ENCODE peak calls at places on chromosome 3, in eight cellular contexts. B is Peyer's patch; H is mammary epithelial cell; S is left lung; Q is OCI-LY7; Y is CD4-positive, alpha-beta memory T cell; U is left ventricle myocardium inferior; W is GM23338. R is an unnamed sample.

GRCh38 chr3:179227349-179227748 is 23.6 kb downstream of the KCNMB3 start:
- DNase-seq in B (no peak), H (peak; percentile 46), S (no peak), Q (no peak), Y (no peak), U (no peak), W (peak; percentile 27), R (peak; percentile 55)

GRCh38 chr3:148146947-148147346 is 550.8 kb upstream of the AGTR1 start:
- DNase-seq in B (no peak), H (peak; percentile 24), S (no peak), Q (no peak), Y (no peak), U (no peak), W (no peak), R (no peak)

GRCh38 chr3:30440880-30441279 is 165.5 kb upstream of the TGFBR2 start:
- DNase-seq in B (no peak), H (peak; percentile 17), S (no peak), Q (no peak), Y (no peak), U (no peak), W (peak; percentile 7), R (no peak)

GRCh38 chr3:183491923-183492848 is 63.3 kb downstream of the KLHL6 start:
- DNase-seq in B (peak; percentile 43), H (no peak), S (no peak), Q (no peak), Y (no peak), U (no peak), W (no peak), R (no peak)

GRCh38 chr3:37096972-37097371 is 77.4 kb downstream of the LRRFIP2 start:
- DNase-seq in B (no peak), H (no peak), S (no peak), Q (no peak), Y (no peak), U (no peak), W (no peak), R (no peak)

GRCh38 chr3:175215833-175216232 is 356.7 kb downstream of the NAALADL2 start:
- DNase-seq in B (no peak), H (no peak), S (no peak), Q (no peak), Y (no peak), U (no peak), W (no peak), R (no peak)

GRCh38 chr3:123119802-123120201 is 53.0 kb downstream of the PDIA5 start:
- DNase-seq in B (no peak), H (no peak), S (no peak), Q (no peak), Y (no peak), U (no peak), W (no peak), R (no peak)

GRCh38 chr3:184816654-184817053 is 4.7 kb downstream of the VPS8 start:
- DNase-seq in B (no peak), H (no peak), S (no peak), Q (no peak), Y (no peak), U (no peak), W (no peak), R (peak; percentile 23)

GRCh38 chr3:132404276-132404675 is 13.0 kb upstream of the DNAJC13 start:
- DNase-seq in B (no peak), H (no peak), S (no peak), Q (no peak), Y (no peak), U (no peak), W (no peak), R (no peak)

GRCh38 chr3:65616563-65616962 is 422.2 kb downstream of the MAGI1 start:
- DNase-seq in B (no peak), H (no peak), S (no peak), Q (no peak), Y (no peak), U (no peak), W (no peak), R (no peak)

DNA sequence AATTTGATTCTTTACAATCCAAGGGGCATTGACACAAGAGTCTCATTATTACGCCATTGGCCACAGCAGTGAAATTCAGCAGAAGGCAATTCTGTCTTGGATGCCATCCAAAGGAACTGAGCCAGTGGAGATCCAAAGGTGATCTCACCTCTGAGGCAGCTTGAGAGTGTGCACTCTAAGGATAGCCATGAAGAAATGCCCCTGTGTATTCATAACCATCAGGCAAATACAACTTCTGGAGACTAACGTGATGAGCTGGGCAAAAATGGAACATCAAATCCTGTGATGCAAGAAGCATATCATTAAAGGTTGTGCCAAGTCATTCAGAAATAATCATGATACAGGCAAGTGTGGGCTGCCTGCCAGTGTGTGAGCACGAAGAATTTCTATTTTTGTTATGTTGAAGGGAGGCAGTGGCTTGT is 41.4 kb downstream of the ROBO2 start:
- DNase-seq in B (peak; percentile 81), H (peak; percentile 45), S (peak; percentile 33), Q (no peak), Y (no peak), U (peak; percentile 26), W (no peak), R (peak; percentile 98)
- H3K27ac ChIP-seq in B (no peak overlapping the region), H (no peak overlapping the region), S (no peak overlapping the region), Q (no peak overlapping the region), Y (no peak overlapping the region), U (no peak overlapping the region), W (no peak overlapping the region), R (no peak overlapping the region)

DNA sequence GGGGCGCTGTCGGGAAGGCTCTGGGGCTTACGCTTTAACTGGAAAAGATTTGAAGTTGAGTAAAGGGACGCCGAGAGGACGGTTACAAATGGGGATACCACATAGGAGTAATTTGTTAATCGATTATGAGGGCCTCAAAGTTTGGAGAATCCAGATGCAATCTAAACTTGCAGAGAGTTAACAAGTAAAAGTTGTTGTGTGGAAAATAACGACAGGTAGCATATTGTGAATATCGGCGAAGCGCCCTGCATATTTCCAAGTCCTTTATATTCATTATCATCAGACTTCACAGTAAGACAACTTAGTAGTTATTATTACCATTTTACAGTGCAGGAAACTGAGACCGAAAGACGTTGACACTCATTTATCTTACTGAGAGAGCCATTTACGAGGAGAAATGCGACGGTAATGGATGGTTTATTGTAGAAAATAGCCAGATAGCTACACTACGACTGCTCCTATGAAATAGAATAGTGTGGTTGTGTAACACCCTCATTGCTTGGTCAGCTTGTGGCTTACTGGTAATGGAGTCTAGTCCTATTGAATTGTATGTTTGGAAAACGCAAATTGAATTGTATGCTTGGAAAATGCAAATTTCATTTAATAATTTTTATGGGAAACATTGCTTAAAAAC is 702 bp downstream of the MKRN2 start:
- DNase-seq in B (no peak), H (peak; percentile 54), S (no peak), Q (peak; percentile 12), Y (no peak), U (no peak), W (no peak), R (peak; percentile 20)
- H3K4me1 ChIP-seq in B (no peaks in the 10 kb centered on the region), H (peaks cover 19% of the 10 kb centered on the region), S (peaks cover 13% of the 10 kb centered on the region), Q (peaks cover 47% of the 10 kb centered on the region), Y (peaks cover 56% of the 10 kb centered on the region), U (peaks cover 76% of the 10 kb centered on the region), W (peaks cover 36% of the 10 kb centered on the region), R (peaks cover 1% of the 10 kb centered on the region)

DNA sequence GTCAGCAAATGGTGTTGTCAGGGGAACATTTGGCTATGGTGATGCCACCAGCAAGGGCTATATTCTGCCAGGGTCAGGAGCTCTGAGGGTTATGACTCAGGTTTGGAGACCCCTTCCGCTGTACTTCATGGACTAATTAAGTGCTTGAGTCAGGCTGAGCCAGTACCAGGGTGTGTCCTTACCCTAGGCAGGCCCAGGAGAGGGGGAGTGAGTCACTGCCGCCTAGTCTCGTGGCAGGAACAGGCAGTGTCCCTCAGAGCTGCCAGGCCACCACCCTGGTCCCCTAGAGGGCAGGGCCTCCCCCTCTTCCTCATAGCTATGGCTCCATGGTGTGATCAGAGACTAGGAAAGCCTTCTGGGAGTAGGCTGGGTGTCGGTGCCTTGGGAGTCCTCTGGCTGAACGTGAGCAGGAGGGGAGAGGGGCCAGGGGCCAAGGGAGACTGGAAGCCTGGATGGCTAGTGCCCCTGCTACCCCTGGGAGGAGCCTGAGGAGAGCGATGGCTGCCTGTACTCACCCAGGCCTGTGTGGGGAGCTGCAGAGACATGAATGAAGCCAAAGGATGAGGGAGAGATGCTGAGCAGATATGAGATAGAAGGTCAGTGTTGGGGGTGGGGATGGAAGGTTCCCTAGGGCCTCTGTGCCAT is 10.6 kb downstream of the MAPKAPK3 start:
- DNase-seq in B (no peak), H (peak; percentile 91), S (peak; percentile 90), Q (no peak), Y (no peak), U (peak; percentile 63), W (peak; percentile 83), R (peak; percentile 54)
- H3K27ac ChIP-seq in B (no peak overlapping the region), H (peak overlapping the region; percentile 62), S (peak overlapping the region; percentile 59), Q (no peak overlapping the region), Y (no peak overlapping the region), U (peak overlapping the region; percentile 98), W (no peak overlapping the region), R (peak overlapping the region; percentile 66)

DNA sequence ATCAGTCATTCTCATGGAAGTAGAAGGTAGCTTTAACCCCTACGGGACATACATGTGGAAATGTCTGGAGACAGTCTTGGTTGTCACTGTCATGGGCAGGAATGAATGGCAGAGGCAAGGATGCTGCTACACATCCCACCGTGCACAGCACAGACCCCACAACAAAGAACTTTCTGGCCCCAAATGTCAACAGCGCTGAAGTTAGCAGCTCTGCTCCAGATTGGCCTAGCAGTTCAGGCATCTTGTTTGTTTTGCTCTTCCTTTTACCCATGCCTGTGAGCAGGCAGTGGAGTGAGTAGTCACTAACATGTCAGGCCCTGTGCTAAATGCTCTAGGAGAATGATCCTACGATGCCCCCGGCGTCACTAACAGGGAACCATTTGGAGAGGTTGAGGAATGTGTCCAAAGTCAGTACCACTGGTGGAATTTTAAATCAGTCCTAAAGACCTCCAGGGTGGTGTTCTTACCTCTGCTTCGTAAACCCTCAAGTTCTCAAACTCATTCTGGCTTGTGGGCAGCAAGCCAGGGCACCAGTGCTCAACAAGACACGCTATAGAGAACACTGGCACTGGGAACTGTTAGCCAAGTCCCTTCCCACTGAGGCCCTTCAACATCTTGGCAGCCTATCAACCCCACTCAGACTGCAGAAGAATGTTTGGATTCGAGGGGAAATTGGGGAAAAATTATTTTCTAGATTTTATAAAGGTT is 142.2 kb downstream of the FOXP1 start:
- DNase-seq in B (no peak), H (no peak), S (peak; percentile 63), Q (no peak), Y (no peak), U (peak; percentile 36), W (no peak), R (peak; percentile 69)
- H3K4me1 ChIP-seq in B (peaks cover 39% of the 10 kb centered on the region), H (peaks cover 45% of the 10 kb centered on the region), S (peaks cover 10% of the 10 kb centered on the region), Q (peaks cover 74% of the 10 kb centered on the region), Y (peaks cover 100% of the 10 kb centered on the region), U (peaks cover 65% of the 10 kb centered on the region), W (no peaks in the 10 kb centered on the region), R (peaks cover 33% of the 10 kb centered on the region)

DNA sequence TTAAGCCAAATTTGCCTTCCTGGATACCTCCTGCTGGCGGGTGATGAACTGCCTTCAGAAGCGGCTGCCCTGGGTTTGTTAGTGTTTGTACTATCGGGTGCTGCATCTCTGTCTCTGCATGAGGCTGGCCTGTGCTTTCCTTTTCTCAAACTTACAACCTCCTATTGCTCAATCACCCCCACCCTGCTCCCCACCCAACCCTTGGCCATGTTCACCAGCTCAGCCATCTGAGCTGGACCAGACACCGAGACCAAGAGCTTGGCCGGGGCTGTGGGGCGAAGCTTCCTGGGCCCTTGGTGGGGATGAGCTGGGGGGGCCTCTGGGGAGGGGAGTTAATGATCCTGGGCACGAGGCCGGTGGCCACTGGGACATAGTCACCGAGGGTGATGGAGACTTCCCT is 16.8 kb upstream of the FBLN2 start:
- DNase-seq in B (no peak), H (no peak), S (no peak), Q (no peak), Y (no peak), U (peak; percentile 52), W (no peak), R (no peak)
- H3K27ac ChIP-seq in B (no peak overlapping the region), H (no peak overlapping the region), S (no peak overlapping the region), Q (no peak overlapping the region), Y (no peak overlapping the region), U (peak overlapping the region; percentile 71), W (no peak overlapping the region), R (no peak overlapping the region)

R was measured in foreskin keratinocyte.